ENCODE peak calls at places on chromosomes 11 and 22, in six cellular contexts. C is HCT116, U is GM12878, Y is H1, Z is HepG2, O is K562. F is an unnamed sample.

GRCh38 chr11:27720277-27720830 is 20.1 kb upstream of the BDNF start:
- DNase-seq in Y (peak), C (no peak), O (peak), U (no peak), Z (no peak), F (peak)

GRCh38 chr11:115170133-115170815 is 333.9 kb downstream of the CADM1 start:
- DNase-seq in C (no peak), O (peak), Y (peak), U (no peak), Z (peak), F (peak)

GRCh38 chr22:40806711-40807110 is 12.4 kb downstream of the SLC25A17 start:
- DNase-seq in U (no peak), Z (no peak), Y (no peak), C (no peak), O (no peak), F (no peak)

GRCh38 chr11:65781962-65782815 is 1.4 kb upstream of the AP5B1 start:
- DNase-seq in C (no peak), U (no peak), Y (no peak), O (no peak), Z (no peak), F (no peak)

GRCh38 chr11:107857550-107858216 is 904 bp downstream of the SLC35F2 start:
- DNase-seq in C (no peak), Z (no peak), Y (peak), U (no peak), O (no peak), F (no peak)

GRCh38 chr22:39110631-39111561 is 13.9 kb downstream of the APOBEC3H start:
- DNase-seq in O (no peak), Z (peak), U (no peak), C (no peak), Y (no peak), F (no peak)

GRCh38 chr22:25420471-25420924 is 144.0 kb upstream of the GRK3 start:
- DNase-seq in Y (no peak), O (no peak), Z (no peak), U (no peak), C (no peak), F (no peak)

GRCh38 chr11:4464216-4465159 is 15.4 kb downstream of the OR52K2 start:
- DNase-seq in U (no peak), Z (no peak), Y (no peak), O (no peak), C (peak), F (no peak)

GRCh38 chr11:86116996-86117705 is 48.3 kb upstream of the PICALM start:
- DNase-seq in O (no peak), U (no peak), Y (no peak), C (no peak), Z (no peak), F (no peak)

GRCh38 chr11:12598330-12599256 is 75.6 kb upstream of the TEAD1 start:
- DNase-seq in Z (no peak), Y (no peak), O (no peak), C (no peak), U (no peak), F (no peak)

GRCh38 chr22:31800065-31800464 is 46.2 kb downstream of the DEPDC5 start:
- DNase-seq in Z (no peak), C (peak), Y (no peak), U (no peak), O (no peak), F (no peak)

GRCh38 chr11:122344281-122344680 is 228.3 kb upstream of the BLID start:
- DNase-seq in Y (no peak), O (no peak), Z (no peak), C (no peak), U (no peak), F (no peak)

GRCh38 chr11:26849009-26849408 is 127.1 kb upstream of the SLC5A12 start:
- DNase-seq in Z (no peak), O (no peak), U (no peak), Y (no peak), C (no peak), F (no peak)

GRCh38 chr22:17191163-17191562 is 28.1 kb downstream of the ADA2 start:
- DNase-seq in Y (no peak), O (no peak), Z (no peak), C (no peak), U (no peak), F (no peak)

GRCh38 chr11:28547395-28547794 is 439.2 kb downstream of the METTL15 start:
- DNase-seq in Y (no peak), O (no peak), Z (no peak), U (no peak), C (no peak), F (no peak)

GRCh38 chr11:93303689-93304088 is 26.9 kb upstream of the DEUP1 start:
- DNase-seq in U (no peak), C (no peak), Z (no peak), Y (no peak), O (no peak), F (no peak)

GRCh38 chr11:126716456-126717083 is 284.0 kb downstream of the KIRREL3 start:
- DNase-seq in Z (peak), C (peak), Y (peak), O (peak), U (no peak), F (peak)

GRCh38 chr22:24118689-24119384 is 62.5 kb upstream of the SUSD2 start:
- DNase-seq in C (no peak), O (no peak), Z (no peak), Y (no peak), U (no peak), F (no peak)

GRCh38 chr11:94546886-94547285 is 3.2 kb downstream of the FUT4 start:
- DNase-seq in O (no peak), C (no peak), Z (no peak), U (no peak), Y (no peak), F (no peak)

GRCh38 chr22:31490496-31490925 is 869 bp upstream of the EIF4ENIF1 start:
- DNase-seq in C (peak), Y (peak), U (peak), Z (peak), O (peak), F (peak)

GRCh38 chr11:95363189-95363588 is 132.2 kb upstream of the SESN3 start:
- DNase-seq in C (no peak), O (no peak), Y (no peak), U (no peak), Z (no peak), F (no peak)

GRCh38 chr11:75342966-75343870 is 8.2 kb downstream of the ARRB1 start:
- DNase-seq in O (peak), Y (no peak), C (no peak), U (no peak), Z (peak), F (peak)

GRCh38 chr11:9923280-9923679 is 259.4 kb downstream of the SWAP70 start:
- DNase-seq in Y (no peak), O (no peak), Z (no peak), U (no peak), C (no peak), F (no peak)

GRCh38 chr22:23566716-23567475 is 13.2 kb downstream of the IGLL1 start:
- DNase-seq in Z (no peak), U (no peak), O (no peak), C (no peak), Y (no peak), F (no peak)

GRCh38 chr22:48753381-48753730 is 1074.3 kb downstream of the BRD1 start:
- DNase-seq in Z (no peak), U (no peak), Y (no peak), O (no peak), C (no peak), F (no peak)

GRCh38 chr11:31865606-31866300 is 54.6 kb upstream of the PAX6 start:
- DNase-seq in Y (peak), Z (no peak), U (no peak), C (no peak), O (no peak), F (no peak)

GRCh38 chr11:66363805-66364535 is 7.6 kb downstream of the SLC29A2 start:
- DNase-seq in C (no peak), U (no peak), Z (no peak), O (peak), Y (peak), F (peak)

GRCh38 chr11:128501576-128502549 is 85.5 kb downstream of the ETS1 start:
- DNase-seq in Z (no peak), O (no peak), Y (no peak), U (no peak), C (no peak), F (no peak)
- TF ChIP-seq ATF3 in Z (no peak), O (no peak), Y (no peak), U (no peak), C (no peak), F (no peak)

DNA sequence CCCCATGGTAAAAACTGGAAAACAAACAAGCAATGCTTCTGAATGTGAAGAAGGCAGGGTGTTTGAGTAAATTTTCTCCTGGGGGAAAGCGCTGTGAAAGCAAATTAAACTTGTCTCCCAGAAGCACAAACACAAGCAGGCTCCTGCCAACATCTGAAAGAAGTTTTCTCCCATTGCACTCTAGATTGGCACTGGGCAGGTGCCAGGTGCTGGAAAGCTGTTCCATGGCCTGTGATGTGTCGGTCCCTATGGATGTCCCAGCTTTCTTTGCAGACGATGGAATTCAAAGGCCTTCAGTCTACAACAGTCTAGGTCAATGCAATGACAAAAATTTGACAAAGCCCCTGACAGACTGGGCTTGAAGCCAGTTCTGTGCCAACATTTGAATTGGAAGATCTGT is 246.1 kb upstream of the NARS2 start:
- DNase-seq in Y (no peak), O (no peak), Z (no peak), C (no peak), U (no peak), F (no peak)
- TF ChIP-seq ATF3 in Y (no peak), O (no peak), Z (no peak), C (no peak), U (no peak), F (no peak)

GRCh38 chr11:67648140-67648795 is 2.3 kb downstream of the ACY3 start:
- DNase-seq in C (peak), O (peak), Z (peak), U (no peak), Y (peak), F (peak)

GRCh38 chr11:67645521-67646457 is 4.7 kb downstream of the ACY3 start:
- DNase-seq in Z (no peak), Y (peak), U (no peak), O (no peak), C (no peak), F (peak)

GRCh38 chr11:67647471-67647870 is 3.1 kb downstream of the ACY3 start:
- DNase-seq in C (no peak), Y (no peak), O (no peak), Z (no peak), U (no peak), F (peak)

GRCh38 chr11:67644472-67645418 is 5.2 kb upstream of the TBX10 start:
- DNase-seq in Y (peak), U (no peak), O (peak), Z (no peak), C (no peak), F (peak)

DNA sequence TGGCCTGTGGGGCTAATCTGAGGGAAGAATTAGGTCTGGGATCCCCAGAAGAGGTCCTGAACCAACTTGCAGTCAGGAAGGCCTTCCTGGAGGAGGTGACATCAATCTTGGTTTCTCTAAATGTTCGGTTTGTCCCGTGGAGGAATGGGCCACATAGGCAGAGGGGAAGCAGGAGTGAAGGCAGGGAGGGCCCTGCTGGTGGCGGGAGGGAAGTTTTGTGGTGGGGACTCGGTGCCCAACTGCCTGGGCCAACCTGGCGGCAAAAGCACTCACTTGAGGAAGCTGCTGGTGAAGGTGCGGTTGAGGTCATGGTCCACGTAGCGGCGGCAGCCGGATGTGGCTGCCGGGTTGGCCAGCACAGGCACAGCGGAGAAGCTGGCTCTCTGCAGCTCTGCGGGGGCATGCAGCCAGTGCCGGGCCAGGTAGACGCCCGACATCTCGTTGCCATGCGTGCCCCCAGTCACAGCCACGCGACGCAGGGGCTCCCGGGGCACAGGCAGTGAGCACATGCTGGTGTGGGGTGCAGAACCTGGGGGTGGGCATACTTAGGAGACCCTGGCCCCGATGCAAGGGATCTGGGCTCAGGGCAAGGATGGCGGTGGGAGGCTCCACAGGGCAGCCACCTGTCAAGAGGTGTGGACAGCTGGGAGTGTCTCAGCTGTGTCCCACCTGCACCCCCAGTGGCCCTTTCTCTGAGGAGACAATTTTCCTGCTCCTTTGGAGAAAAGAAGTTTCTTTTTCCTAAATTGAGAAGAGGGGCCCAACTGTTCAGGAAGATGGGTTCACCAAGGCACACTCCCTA is 3.8 kb downstream of the ACY3 start:
- DNase-seq in C (no peak), Z (no peak), O (no peak), Y (no peak), U (peak), F (no peak)
- TF ChIP-seq ATF3 in C (no peak), Z (no peak), O (no peak), Y (no peak), U (no peak), F (no peak)

DNA sequence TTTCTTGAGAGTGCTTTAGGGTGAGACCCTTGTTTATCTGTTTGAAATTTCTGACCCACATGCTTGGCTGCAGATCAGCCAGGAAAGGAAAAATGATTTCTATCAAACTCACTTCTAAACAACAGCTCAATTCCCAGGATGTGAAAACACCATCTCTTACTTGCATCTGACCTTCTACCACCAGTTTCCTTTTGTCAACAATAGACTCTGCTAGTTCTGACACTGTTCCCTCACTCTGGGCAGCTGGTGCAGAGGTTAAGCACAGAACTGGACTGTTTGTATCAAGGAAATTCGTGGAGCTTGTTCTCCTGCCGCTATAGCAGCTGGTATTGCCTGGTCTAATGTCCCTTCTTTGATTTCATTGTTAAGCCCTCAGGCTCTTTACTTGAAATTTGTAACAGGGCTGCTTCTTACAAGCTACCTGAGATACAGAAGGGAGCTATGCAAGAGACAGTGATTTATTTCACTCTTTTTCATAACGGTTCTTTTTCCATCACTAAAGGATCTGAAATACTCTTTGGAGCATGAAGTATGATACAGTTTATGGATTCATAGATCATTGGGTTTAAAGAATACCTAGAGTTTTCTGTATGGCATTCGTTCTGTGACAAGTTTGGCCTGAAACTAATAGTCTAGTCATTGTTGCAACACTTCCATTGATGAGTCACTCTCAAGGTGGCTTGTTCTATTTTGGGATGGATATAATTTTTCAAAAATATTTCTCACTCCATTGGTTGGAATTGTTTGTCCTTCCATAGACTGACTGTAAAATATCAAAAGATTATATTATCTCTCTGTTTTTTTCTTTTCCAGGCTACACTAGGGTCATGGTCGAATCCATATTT is 178.2 kb upstream of the ZC3H12C start:
- DNase-seq in O (no peak), Y (no peak), C (no peak), U (no peak), Z (no peak), F (no peak)
- TF ChIP-seq ATF3 in O (peak), Y (no peak), C (peak), U (no peak), Z (no peak), F (no peak)

DNA sequence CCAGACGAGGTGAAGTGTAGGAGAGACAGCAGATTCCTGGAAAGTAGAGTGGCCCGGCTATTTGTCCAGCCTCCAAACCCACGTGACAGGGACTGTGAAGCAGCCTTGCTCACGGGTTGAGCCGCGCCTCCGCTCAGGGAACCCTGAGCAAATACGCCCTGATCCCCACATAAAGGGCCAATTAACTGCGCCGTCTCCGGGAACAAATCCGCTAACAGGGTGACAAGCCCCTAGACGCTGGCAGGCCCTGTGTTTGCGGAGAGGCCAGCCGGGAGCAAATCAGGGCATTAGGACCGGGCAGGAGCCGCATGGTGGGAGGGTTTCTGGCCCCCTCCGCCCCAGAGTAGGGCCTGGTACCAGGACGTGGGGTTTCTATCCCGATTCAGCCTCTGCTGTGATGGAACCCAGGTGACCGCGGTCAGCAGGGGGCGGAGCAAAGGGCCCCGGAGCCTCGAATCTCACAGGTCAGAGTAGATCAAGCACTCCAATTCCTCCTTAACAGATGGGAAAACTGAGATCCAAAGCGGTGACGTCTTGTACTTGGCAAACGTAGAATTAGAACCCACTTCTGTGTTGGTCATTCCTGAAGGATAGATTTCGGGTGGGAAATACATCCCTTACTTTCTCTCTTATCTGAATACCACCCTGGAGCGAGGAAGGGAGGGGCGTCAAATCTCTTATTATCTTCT is 2.0 kb upstream of the ROBO3 start:
- DNase-seq in O (no peak), Z (peak), C (no peak), Y (peak), U (no peak), F (peak)
- TF ChIP-seq ATF3 in O (no peak), Z (no peak), C (no peak), Y (no peak), U (no peak), F (no peak)

GRCh38 chr11:35907648-35908431 is 36.0 kb upstream of the LDLRAD3 start:
- DNase-seq in U (peak), C (peak), Y (no peak), Z (no peak), O (no peak), F (no peak)
- TF ChIP-seq ATF3 in U (no peak), C (no peak), Y (no peak), Z (no peak), O (peak), F (no peak)

DNA sequence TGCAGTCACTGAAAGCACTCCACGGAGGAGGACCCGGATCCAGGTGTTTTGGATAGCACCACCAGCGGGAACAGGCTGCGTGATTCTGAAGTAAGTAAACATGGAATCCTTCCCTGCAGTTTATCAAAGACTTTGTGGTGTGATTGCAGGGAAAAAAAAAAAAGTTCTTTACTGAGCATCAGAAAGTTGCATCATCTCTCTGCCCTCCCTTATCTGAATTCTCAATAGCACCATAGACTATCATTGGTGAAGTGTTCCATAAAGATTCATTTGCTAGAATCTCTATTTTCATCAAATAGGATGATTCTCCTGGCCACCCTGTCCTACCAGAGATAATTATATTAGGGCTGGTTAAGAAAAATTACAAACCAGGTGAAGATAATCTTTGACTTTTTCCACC is 79.0 kb downstream of the SPON1 start:
- DNase-seq in Y (no peak), O (no peak), C (no peak), U (no peak), Z (no peak), F (no peak)
- TF ChIP-seq ATF3 in Y (no peak), O (peak), C (no peak), U (no peak), Z (no peak), F (no peak)